ENCODE peak calls at places on chromosome 11, in four cellular contexts. E is transverse colon, C is GM23338, Z is pancreas. W is an unnamed sample.
A peak's percentile ranks its signal among the peaks of the same experiment; 100 is the strongest.

GRCh38 chr11:66883021-66883968 is 26.4 kb downstream of the LRFN4 start:
- DNase-seq in Z (peak; percentile 69), C (peak; percentile 92), E (peak; percentile 86), W (peak; percentile 48)

GRCh38 chr11:44380820-44381219 is 70.9 kb upstream of the ALX4 start:
- DNase-seq in Z (no peak), E (no peak), C (no peak), W (no peak)

GRCh38 chr11:68727783-68728182 is 23.5 kb downstream of the TESMIN start:
- DNase-seq in Z (no peak), C (no peak), E (no peak), W (no peak)

GRCh38 chr11:134622458-134622857 is 210.4 kb upstream of the B3GAT1 start:
- DNase-seq in E (no peak), Z (no peak), C (no peak), W (no peak)

GRCh38 chr11:82750643-82751139 is 17.0 kb upstream of the FAM181B start:
- DNase-seq in C (peak; percentile 35), E (no peak), Z (no peak), W (no peak)

GRCh38 chr11:17718015-17718414 is 1.4 kb upstream of the MYOD1 start:
- DNase-seq in Z (no peak), C (no peak), E (no peak), W (no peak)

GRCh38 chr11:5476184-5476819 is 12.2 kb upstream of the OR52D1 start:
- DNase-seq in C (peak; percentile 81), Z (peak; percentile 12), E (peak; percentile 25), W (no peak)

GRCh38 chr11:35165416-35166368 is 26.7 kb downstream of the CD44 start:
- DNase-seq in E (peak; percentile 73), C (no peak), Z (no peak), W (no peak)

GRCh38 chr11:102459393-102459792 is 6.8 kb upstream of the TMEM123 start:
- DNase-seq in Z (no peak), E (no peak), C (no peak), W (no peak)

GRCh38 chr11:67680701-67681472 is 6.5 kb upstream of the ALDH3B2 start:
- DNase-seq in C (no peak), Z (no peak), E (no peak), W (no peak)

DNA sequence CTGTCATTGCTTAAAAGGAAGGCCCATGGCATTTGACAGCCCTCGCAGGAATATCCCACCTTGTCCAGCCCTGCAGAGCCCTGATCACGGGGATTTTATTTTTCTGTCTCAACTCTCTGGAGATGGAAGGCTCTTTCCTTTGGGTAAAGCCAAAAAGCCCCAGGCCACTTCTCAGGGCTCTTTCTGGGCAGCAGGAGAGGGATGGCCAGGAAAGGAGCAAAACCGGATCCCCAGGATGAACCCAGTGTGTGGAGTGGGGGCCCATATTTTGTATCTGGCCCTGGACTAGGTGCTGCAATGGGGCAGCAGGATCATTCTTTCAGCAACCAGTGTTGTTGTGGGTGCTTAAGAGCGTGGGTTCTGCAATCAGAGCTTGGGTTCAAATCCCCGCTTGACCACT is 11.0 kb downstream of the CREB3L1 start:
- DNase-seq in E (no peak), C (no peak), Z (no peak), W (no peak)
- H3K4me1 ChIP-seq in E (peaks cover 25% of the 10 kb centered on the region), C (peaks cover 42% of the 10 kb centered on the region), Z (peaks cover 8% of the 10 kb centered on the region), W (no peaks in the 10 kb centered on the region)

DNA sequence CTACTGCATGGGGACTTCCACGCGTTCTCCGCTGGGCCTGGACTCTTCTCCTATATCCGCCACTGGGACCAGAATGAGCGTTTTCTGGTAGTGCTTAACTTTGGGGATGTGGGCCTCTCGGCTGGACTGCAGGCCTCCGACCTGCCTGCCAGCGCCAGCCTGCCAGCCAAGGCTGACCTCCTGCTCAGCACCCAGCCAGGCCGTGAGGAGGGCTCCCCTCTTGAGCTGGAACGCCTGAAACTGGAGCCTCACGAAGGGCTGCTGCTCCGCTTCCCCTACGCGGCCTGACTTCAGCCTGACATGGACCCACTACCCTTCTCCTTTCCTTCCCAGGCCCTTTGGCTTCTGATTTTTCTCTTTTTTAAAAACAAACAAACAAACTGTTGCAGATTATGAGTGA is 7.7 kb downstream of the SLC3A2 start:
- DNase-seq in E (no peak), Z (no peak), C (no peak), W (no peak)
- H3K36me3 ChIP-seq in E (peaks cover 2% of the 10 kb centered on the region), Z (peaks cover 47% of the 10 kb centered on the region), C (peaks cover 45% of the 10 kb centered on the region), W (peaks cover 28% of the 10 kb centered on the region)

GRCh38 chr11:13261600-13262061 is 16.0 kb upstream of the BMAL1 start:
- DNase-seq in E (no peak), C (no peak), Z (no peak), W (peak; percentile 37)

GRCh38 chr11:13258855-13259254 is 18.7 kb upstream of the BMAL1 start:
- DNase-seq in C (peak; percentile 11), Z (no peak), E (no peak), W (no peak)

GRCh38 chr11:13260196-13260962 is 17.2 kb upstream of the BMAL1 start:
- DNase-seq in Z (no peak), E (no peak), C (peak; percentile 28), W (peak; percentile 48)

GRCh38 chr11:13260963-13261599 is 16.5 kb upstream of the BMAL1 start:
- DNase-seq in C (no peak), E (no peak), Z (no peak), W (no peak)

GRCh38 chr11:13259374-13259773 is 18.2 kb upstream of the BMAL1 start:
- DNase-seq in Z (no peak), E (no peak), C (no peak), W (no peak)
- H3K4me1 ChIP-seq in Z (no peaks in the 10 kb centered on the region), E (peaks cover 15% of the 10 kb centered on the region), C (peaks cover 33% of the 10 kb centered on the region), W (peaks cover 13% of the 10 kb centered on the region)

DNA sequence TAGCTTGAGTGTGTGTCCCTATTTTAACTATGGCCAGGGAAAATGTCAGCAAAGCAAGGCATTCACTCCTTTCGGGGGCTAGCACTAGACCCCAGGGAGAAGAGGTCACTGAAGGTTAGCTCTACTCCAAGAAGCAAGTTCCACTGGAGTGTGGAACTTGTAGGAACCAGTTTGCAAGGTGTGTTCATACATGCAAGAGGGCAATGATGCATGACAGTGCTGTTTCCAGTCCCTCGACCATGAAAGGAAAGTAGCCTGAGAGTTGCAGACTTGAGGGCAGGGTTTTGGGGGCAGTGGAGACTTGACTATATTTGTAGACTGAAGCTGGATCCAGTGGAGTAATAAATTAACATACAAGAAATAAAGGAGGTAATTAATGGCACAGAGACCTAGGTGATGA is 21.6 kb upstream of the SLC36A4 start:
- DNase-seq in E (no peak), C (no peak), Z (no peak), W (no peak)
- H3K36me3 ChIP-seq in E (no peaks in the 10 kb centered on the region), C (no peaks in the 10 kb centered on the region), Z (no peaks in the 10 kb centered on the region), W (no peaks in the 10 kb centered on the region)

GRCh38 chr11:100684101-100685065 is 2.7 kb upstream of the ARHGAP42 start:
- DNase-seq in E (no peak), C (no peak), Z (no peak), W (no peak)
- H3K4me1 ChIP-seq in E (peaks cover 6% of the 10 kb centered on the region), C (peaks cover 37% of the 10 kb centered on the region), Z (no peaks in the 10 kb centered on the region), W (peaks cover 3% of the 10 kb centered on the region)